ENCODE peak calls at places on chromosomes 3 and 15, in ten cellular contexts. I is cardiac fibroblast; G is stimulated activated CD4-positive, alpha-beta T cell treated with anti-CD3 and anti-CD28 coated beads, Interleukin-4, amount 100 ng/mL, for 4 hours; U is stimulated activated CD8-positive, alpha-beta memory T cell treated with anti-CD3 and anti-CD28 coated beads, Interleukin-15, amount 100 ng/mL, for 24 hours; D is prostate gland; Y is myocyte; O is AG08396; W is osteocyte; R is lower leg skin; Q is IMR-90. F is an unnamed sample.
A peak's percentile ranks its signal among the peaks of the same experiment; 100 is the strongest.

GRCh38 chr15:60179786-60180391 is 175.8 kb downstream of the FOXB1 start:
- DNase-seq in W (no peak), O (peak; percentile 36), Y (peak; percentile 55), D (peak; percentile 10), G (peak; percentile 5), R (no peak), I (peak; percentile 74), U (no peak), Q (peak; percentile 61), F (peak; percentile 65)

GRCh38 chr3:97278506-97278905 is 464.1 kb downstream of the EPHA6 start:
- DNase-seq in D (no peak), O (no peak), W (no peak), I (no peak), R (no peak), Q (no peak), U (no peak), G (no peak), Y (no peak), F (no peak)

GRCh38 chr3:85148056-85148455 is 189.3 kb downstream of the CADM2 start:
- DNase-seq in W (no peak), D (no peak), U (no peak), G (no peak), O (no peak), Y (no peak), Q (no peak), I (no peak), R (no peak), F (no peak)

GRCh38 chr3:164903820-164904451 is 174.4 kb downstream of the SI start:
- DNase-seq in W (no peak), G (no peak), O (no peak), U (no peak), I (no peak), D (no peak), R (no peak), Y (peak; percentile 1), Q (no peak), F (no peak)

GRCh38 chr15:42068601-42069000 is 25.8 kb downstream of the PLA2G4D start:
- DNase-seq in G (no peak), I (no peak), O (no peak), D (no peak), Y (no peak), W (peak; percentile 78), R (peak; percentile 72), U (no peak), Q (no peak), F (no peak)

GRCh38 chr3:169286992-169287391 is 376.5 kb downstream of the MECOM start:
- DNase-seq in R (no peak), D (no peak), U (no peak), W (no peak), O (no peak), I (no peak), Y (no peak), Q (no peak), G (no peak), F (no peak)

GRCh38 chr3:67864587-67865183 is 210.3 kb upstream of the SUCLG2 start:
- DNase-seq in I (no peak), Y (no peak), Q (no peak), W (no peak), R (no peak), O (no peak), G (no peak), U (no peak), D (no peak), F (no peak)

GRCh38 chr15:95698230-95698629 is 632.3 kb upstream of the NR2F2 start:
- DNase-seq in O (no peak), U (no peak), R (no peak), G (no peak), W (no peak), D (no peak), Q (peak; percentile 35), I (no peak), Y (peak; percentile 33), F (no peak)

GRCh38 chr3:194019766-194020165 is 116.2 kb upstream of the HES1 start:
- DNase-seq in Q (no peak), U (no peak), R (no peak), O (no peak), Y (no peak), D (no peak), G (no peak), W (no peak), I (no peak), F (no peak)

GRCh38 chr3:110193114-110193513 is 855.8 kb upstream of the DPPA4 start:
- DNase-seq in Q (no peak), I (peak; percentile 12), U (no peak), G (no peak), O (no peak), W (no peak), R (no peak), Y (no peak), D (no peak), F (no peak)

GRCh38 chr15:41690636-41691035 is 30.4 kb downstream of the MGA start:
- DNase-seq in O (no peak), R (no peak), I (no peak), Y (no peak), G (no peak), Q (no peak), U (no peak), D (no peak), W (no peak), F (no peak)

GRCh38 chr3:150168694-150169093 is 198.0 kb upstream of the PFN2 start:
- DNase-seq in O (no peak), G (no peak), Q (peak; percentile 44), D (no peak), I (peak; percentile 58), Y (peak; percentile 59), R (no peak), W (no peak), U (no peak), F (no peak)

F was measured in brain microvascular endothelial cell.